ENCODE peak calls at places on chromosome 21, in seven cellular contexts. T, V, J, U, M, G and Z are unnamed samples.

GRCh38 chr21:34636961-34637360 is 22.0 kb upstream of the RCAN1 start:
- DNase-seq in J (no peak), U (no peak), G (no peak), T (no peak), M (no peak), V (no peak), Z (no peak)

GRCh38 chr21:36579898-36580297 is 100.0 kb upstream of the CLDN14 start:
- DNase-seq in V (no peak), M (no peak), U (no peak), J (no peak), T (no peak), G (no peak), Z (no peak)

GRCh38 chr21:37751268-37751975 is 164.8 kb downstream of the KCNJ6 start:
- DNase-seq in M (peak), J (no peak), T (no peak), G (peak), U (peak), V (no peak), Z (peak)

GRCh38 chr21:17388226-17388625 is 124.6 kb upstream of the CXADR start:
- DNase-seq in J (no peak), M (no peak), G (no peak), U (no peak), T (no peak), V (no peak), Z (no peak)

GRCh38 chr21:28135646-28136045 is 857.0 kb downstream of the LTN1 start:
- DNase-seq in G (no peak), V (no peak), U (no peak), T (no peak), M (no peak), J (no peak), Z (peak)

GRCh38 chr21:27268290-27268689 is 301.4 kb upstream of the ADAMTS5 start:
- DNase-seq in G (peak), T (no peak), U (peak), J (no peak), M (no peak), V (no peak), Z (no peak)

GRCh38 chr21:38639782-38640750 is 141.8 kb upstream of the ERG start:
- DNase-seq in T (no peak), M (no peak), V (no peak), J (no peak), U (no peak), G (no peak), Z (no peak)

GRCh38 chr21:30468912-30469812 is 11.0 kb downstream of the KRTAP19-1 start:
- DNase-seq in M (no peak), J (no peak), T (no peak), U (no peak), V (no peak), G (no peak), Z (no peak)

GRCh38 chr21:39379986-39380891 is 31.4 kb upstream of the HMGN1 start:
- DNase-seq in T (peak), G (peak), J (peak), V (peak), U (peak), M (peak), Z (peak)

GRCh38 chr21:36428789-36429671 is 43.8 kb downstream of the CHAF1B start:
- DNase-seq in M (no peak), V (no peak), T (no peak), U (no peak), G (no peak), J (no peak), Z (no peak)

GRCh38 chr21:39667353-39667891 is 54.7 kb downstream of the B3GALT5 start:
- DNase-seq in J (no peak), M (no peak), T (no peak), U (no peak), V (no peak), G (no peak), Z (no peak)

GRCh38 chr21:34367320-34367935 is 3.6 kb downstream of the KCNE2 start:
- DNase-seq in G (peak), T (no peak), M (peak), V (peak), U (peak), J (peak), Z (peak)

GRCh38 chr21:28991861-28992525 is 684 bp downstream of the LTN1 start:
- DNase-seq in U (no peak), V (no peak), T (no peak), J (peak), G (no peak), M (peak), Z (peak)

GRCh38 chr21:28485301-28486022 is 507.2 kb downstream of the LTN1 start:
- DNase-seq in V (peak), U (peak), M (no peak), G (peak), J (no peak), T (no peak), Z (peak)

GRCh38 chr21:27570306-27570868 is 603.5 kb upstream of the ADAMTS5 start:
- DNase-seq in U (peak), G (peak), V (peak), J (no peak), T (no peak), M (peak), Z (peak)

GRCh38 chr21:37032293-37032692 is 25.8 kb downstream of the RIPPLY3 start:
- DNase-seq in T (no peak), G (no peak), J (no peak), U (no peak), V (no peak), M (no peak), Z (no peak)

GRCh38 chr21:35796834-35797233 is 263.5 kb downstream of the SETD4 start:
- DNase-seq in U (no peak), T (no peak), M (no peak), J (no peak), V (no peak), G (peak), Z (no peak)

GRCh38 chr21:32184485-32184884 is 94.4 kb downstream of the MIS18A start:
- DNase-seq in G (no peak), J (no peak), M (no peak), U (no peak), T (no peak), V (no peak), Z (no peak)

GRCh38 chr21:31108969-31109368 is 70.7 kb upstream of the KRTAP19-8 start:
- DNase-seq in G (peak), T (no peak), V (no peak), J (peak), U (peak), M (no peak), Z (peak)

GRCh38 chr21:37219766-37220432 is 47.2 kb downstream of the VPS26C start:
- DNase-seq in V (no peak), T (no peak), G (peak), M (no peak), J (no peak), U (no peak), Z (no peak)

GRCh38 chr21:28821276-28822063 is 171.2 kb downstream of the LTN1 start:
- DNase-seq in G (peak), M (no peak), U (no peak), V (no peak), J (no peak), T (no peak), Z (no peak)

DNA sequence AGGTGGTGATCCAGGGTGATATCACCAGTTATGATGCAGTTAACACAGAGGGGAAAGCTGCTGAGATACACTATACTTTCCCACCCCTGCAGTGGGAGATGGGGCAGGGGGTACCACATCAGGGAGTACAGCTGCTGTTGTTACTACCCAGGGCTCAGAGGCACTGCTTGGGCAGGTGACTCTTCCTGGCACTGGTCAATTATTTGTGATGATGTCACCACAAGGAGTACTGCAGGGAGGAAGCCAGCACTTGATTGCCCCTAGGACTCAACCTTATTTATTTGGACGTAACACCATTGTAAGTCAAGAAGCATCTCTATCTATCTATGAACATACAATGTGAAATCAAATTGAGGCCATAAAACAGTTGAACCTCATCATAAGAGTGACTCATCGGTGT is 10.1 kb downstream of the IFNAR1 start:
- DNase-seq in G (no peak), V (no peak), U (no peak), M (no peak), T (no peak), J (no peak), Z (no peak)
- TF ChIP-seq CTCF in G (no peak), V (no peak), U (no peak), M (no peak), T (no peak), J (no peak), Z (no peak)

GRCh38 chr21:42515708-42516502 is 2.3 kb downstream of the SLC37A1 start:
- DNase-seq in G (no peak), V (no peak), J (no peak), T (no peak), U (no peak), M (peak), Z (peak)
- H3K4me3 ChIP-seq in G (no peak), V (no peak), J (no peak), T (no peak), U (no peak), M (no peak), Z (no peak)

GRCh38 chr21:33296156-33296555 is 28.6 kb upstream of the IFNAR1 start:
- DNase-seq in J (no peak), M (no peak), T (no peak), G (no peak), V (no peak), U (no peak), Z (no peak)

GRCh38 chr21:33300701-33301631 is 23.8 kb upstream of the IFNAR1 start:
- DNase-seq in G (no peak), V (no peak), U (no peak), M (no peak), J (no peak), T (no peak), Z (no peak)

GRCh38 chr21:33302055-33302454 is 22.7 kb upstream of the IFNAR1 start:
- DNase-seq in J (no peak), U (no peak), V (no peak), G (no peak), M (no peak), T (no peak), Z (peak)

GRCh38 chr21:33301632-33302002 is 23.2 kb upstream of the IFNAR1 start:
- DNase-seq in U (no peak), M (no peak), J (no peak), T (no peak), V (no peak), G (no peak), Z (no peak)

GRCh38 chr21:33299181-33299752 is 25.5 kb upstream of the IFNAR1 start:
- DNase-seq in J (no peak), M (no peak), T (no peak), U (no peak), G (no peak), V (no peak), Z (peak)
- TF ChIP-seq CTCF in J (no peak), M (no peak), T (no peak), U (no peak), G (no peak), V (no peak), Z (peak)

GRCh38 chr21:45636459-45636858 is 7.1 kb upstream of the PCBP3 start:
- DNase-seq in V (no peak), T (no peak), U (no peak), M (no peak), G (no peak), J (no peak), Z (no peak)

GRCh38 chr21:45637883-45638282 is 5.6 kb upstream of the PCBP3 start:
- DNase-seq in J (no peak), M (no peak), T (no peak), U (no peak), V (no peak), G (no peak), Z (no peak)

GRCh38 chr21:45634511-45635183 is 8.9 kb upstream of the PCBP3 start:
- DNase-seq in G (peak), U (peak), V (no peak), M (no peak), J (no peak), T (no peak), Z (no peak)

GRCh38 chr21:45636921-45637646 is 6.4 kb upstream of the PCBP3 start:
- DNase-seq in J (no peak), G (no peak), V (no peak), U (peak), T (peak), M (no peak), Z (no peak)

DNA sequence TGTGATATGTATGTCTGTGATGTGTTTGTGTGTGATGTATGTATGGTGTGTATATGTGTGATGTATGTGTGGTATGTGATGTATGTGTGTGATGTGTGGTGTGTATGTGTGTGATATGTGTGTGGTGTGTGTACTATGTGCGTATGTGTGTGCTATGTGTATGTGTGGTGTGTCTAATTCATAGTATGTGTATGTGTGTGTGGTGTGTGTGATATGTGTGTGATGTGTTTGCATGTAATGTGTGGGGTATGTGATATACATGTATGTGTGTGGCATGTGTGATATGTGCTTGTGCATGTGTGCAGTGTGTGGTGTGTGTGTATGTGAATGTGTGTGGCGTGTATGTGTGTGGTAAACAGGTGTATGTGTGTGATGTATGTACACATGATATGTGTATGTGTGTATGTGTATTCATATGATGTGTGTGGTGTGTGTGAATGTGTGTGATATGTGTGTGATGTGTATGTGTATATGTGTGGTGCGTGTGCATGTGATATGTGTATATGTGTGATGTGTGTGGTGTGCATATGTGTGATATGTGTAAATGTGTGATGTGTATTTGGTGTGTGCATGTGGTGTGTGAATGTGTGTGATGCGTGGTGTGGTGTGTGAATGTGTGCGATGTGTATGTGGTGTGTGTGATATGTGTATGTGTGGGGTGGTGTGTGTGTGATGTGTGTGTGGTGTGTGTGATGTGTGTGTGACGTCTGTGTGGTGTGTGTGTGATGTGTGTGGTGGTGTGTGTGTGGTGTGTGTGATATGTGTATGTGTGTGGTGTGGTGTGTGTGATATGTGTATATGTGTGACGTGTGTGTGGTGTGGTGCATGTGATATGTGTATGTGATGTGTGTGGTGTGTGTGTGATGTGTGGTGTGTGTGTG is 8.0 kb upstream of the PCBP3 start:
- DNase-seq in M (no peak), G (no peak), T (no peak), U (no peak), J (no peak), V (no peak), Z (no peak)
- H3K4me3 ChIP-seq in M (no peak), G (no peak), T (no peak), U (no peak), J (no peak), V (no peak), Z (no peak)

GRCh38 chr21:43790053-43790524 is 712 bp downstream of the RRP1 start:
- DNase-seq in V (no peak), M (no peak), G (no peak), U (no peak), T (no peak), J (no peak), Z (no peak)

GRCh38 chr21:43785134-43785533 is 4.2 kb upstream of the RRP1 start:
- DNase-seq in J (no peak), V (no peak), M (no peak), U (no peak), G (no peak), T (no peak), Z (no peak)

GRCh38 chr21:43789276-43790052 is at the start of gene RRP1:
- DNase-seq in G (peak), M (peak), U (peak), T (peak), J (peak), V (peak), Z (peak)

GRCh38 chr21:43786423-43787179 is 2.8 kb upstream of the RRP1 start:
- DNase-seq in T (no peak), M (no peak), G (no peak), V (no peak), U (no peak), J (no peak), Z (peak)

DNA sequence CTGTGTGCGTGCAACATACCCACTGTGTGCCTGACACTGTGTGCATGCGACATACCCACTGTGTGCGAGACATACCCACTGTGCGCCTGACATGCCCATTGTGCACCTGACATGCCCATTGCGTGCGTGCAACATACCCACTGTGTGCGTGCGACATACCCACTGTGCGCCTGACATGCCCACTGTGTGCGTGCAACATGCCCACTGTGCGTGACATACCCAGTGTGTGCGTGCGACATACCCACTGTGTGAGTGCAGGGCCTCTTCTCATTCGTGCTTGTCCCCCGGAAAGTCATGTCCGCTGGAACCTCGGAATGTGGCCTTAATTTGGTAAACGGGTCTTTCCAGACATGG is 2.2 kb upstream of the RRP1 start:
- DNase-seq in J (no peak), V (no peak), G (no peak), T (no peak), M (no peak), U (no peak), Z (no peak)
- TF ChIP-seq CTCF in J (no peak), V (no peak), G (no peak), T (no peak), M (no peak), U (no peak), Z (no peak)

GRCh38 chr21:16117331-16117730 is 387.5 kb downstream of the USP25 start:
- DNase-seq in U (no peak), G (no peak), V (no peak), J (no peak), T (no peak), M (no peak), Z (no peak)

GRCh38 chr21:16116798-16117197 is 387.0 kb downstream of the USP25 start:
- DNase-seq in M (no peak), T (no peak), J (no peak), U (peak), V (no peak), G (peak), Z (peak)

GRCh38 chr21:16116067-16116466 is 386.3 kb downstream of the USP25 start:
- DNase-seq in M (no peak), V (no peak), T (no peak), J (no peak), U (no peak), G (no peak), Z (no peak)

GRCh38 chr21:16115461-16115860 is 385.7 kb downstream of the USP25 start:
- DNase-seq in J (no peak), T (no peak), M (no peak), G (no peak), V (no peak), U (no peak), Z (no peak)

DNA sequence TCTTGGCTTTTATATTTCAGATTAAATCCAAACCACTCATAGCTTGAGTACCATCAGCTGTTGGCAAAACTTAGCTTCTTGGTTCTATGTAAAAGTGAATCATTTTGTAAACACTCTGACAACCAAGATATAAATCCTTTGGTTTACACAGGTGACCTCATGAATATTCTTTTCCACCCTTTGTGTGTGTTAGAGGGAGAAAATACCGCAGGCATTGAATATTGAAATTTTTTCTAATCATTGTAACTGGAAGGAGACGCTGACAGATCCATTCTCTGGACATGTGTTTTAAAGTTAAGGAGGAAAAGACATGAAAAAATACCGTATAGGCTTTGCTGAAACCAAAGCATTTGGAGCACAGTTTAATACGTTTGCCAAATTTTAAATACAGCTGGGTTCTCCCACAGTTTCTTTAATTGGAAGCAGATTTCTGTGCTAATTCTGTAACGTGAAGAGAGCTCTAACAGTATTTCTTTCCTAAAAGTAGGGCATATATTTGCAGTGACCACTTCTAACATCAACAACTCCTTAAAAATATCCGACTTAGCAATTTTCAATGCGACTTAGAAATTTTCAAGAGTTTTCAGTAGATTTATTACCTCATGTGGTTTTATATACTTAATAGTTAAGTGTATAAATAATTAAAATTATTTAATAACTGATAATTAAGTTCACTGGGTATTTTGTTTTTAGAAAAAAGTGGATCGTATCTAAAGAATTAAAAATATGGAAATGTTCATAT is 388.2 kb downstream of the USP25 start:
- DNase-seq in T (no peak), G (peak), J (no peak), U (peak), V (peak), M (peak), Z (peak)
- H3K4me3 ChIP-seq in T (no peak), G (peak), J (no peak), U (no peak), V (no peak), M (no peak), Z (no peak)